ENCODE peak calls at places on chromosomes 11 and 22, in six cellular contexts. N is Right ventricle myocardium inferior; A is stimulated activated CD4-positive, alpha-beta T cell treated with anti-CD3 and anti-CD28 coated beads, Interleukin-4, amount 100 ng/mL, for 24 hours; R is colonic mucosa; K is activated T-helper 1 cell treated with anti-CD3 and anti-CD28 coated beads, Interleukin-12 subunit alpha, Interleukin-12 subunit beta, Interleukin-2, Interleukin-4 antibody, amounts not matched to agents 30 ng/mL and 10 ng/mL and 1 ng/mL, durations not matched to agents 14 hours and 24 hours and 36 hours; G is activated CD4-positive, alpha-beta T cell treated with anti-CD3 and anti-CD28 coated beads, Interleukin-2, amount 50 U/mL, for 1 hour. W is an unnamed sample.
A peak's percentile ranks its signal among the peaks of the same experiment; 100 is the strongest.

GRCh38 chr11:119680899-119681370 is 48.1 kb downstream of the NECTIN1 start:
- DNase-seq in N (peak; percentile 79), A (no peak), R (no peak), K (no peak), G (no peak), W (no peak)

GRCh38 chr11:130103296-130103814 is 33.7 kb downstream of the APLP2 start:
- DNase-seq in N (no peak), A (no peak), R (no peak), K (no peak), G (no peak), W (no peak)

GRCh38 chr11:3341298-3341697 is 37.6 kb downstream of the ZNF195 start:
- DNase-seq in N (no peak), A (peak; percentile 73), R (peak; percentile 76), K (peak; percentile 35), G (peak; percentile 73), W (peak; percentile 44)

GRCh38 chr11:63610604-63611394 is 3.4 kb downstream of the PLAAT3 start:
- DNase-seq in N (no peak), A (no peak), R (no peak), K (no peak), G (no peak), W (no peak)

GRCh38 chr11:114075891-114076441 is 16.5 kb downstream of the ZBTB16 start:
- DNase-seq in N (no peak), A (peak; percentile 41), R (no peak), K (no peak), G (peak; percentile 35), W (peak; percentile 43)

GRCh38 chr11:723120-723883 is 17.3 kb downstream of the EPS8L2 start:
- DNase-seq in N (no peak), A (peak; percentile 52), R (peak; percentile 62), K (peak; percentile 40), G (peak; percentile 36), W (peak; percentile 64)

GRCh38 chr11:5423131-5423530 is 1.2 kb downstream of the OR51Q1 start:
- DNase-seq in N (no peak), A (no peak), R (no peak), K (no peak), G (no peak), W (no peak)

GRCh38 chr11:69705246-69705856 is 1.5 kb upstream of the FGF19 start:
- DNase-seq in N (no peak), A (no peak), R (no peak), K (no peak), G (no peak), W (no peak)

GRCh38 chr11:16395601-16396000 is 39.3 kb upstream of the SOX6 start:
- DNase-seq in N (no peak), A (no peak), R (no peak), K (no peak), G (no peak), W (no peak)

GRCh38 chr11:46472662-46472994 is 81.1 kb upstream of the CHRM4 start:
- DNase-seq in N (no peak), A (no peak), R (peak; percentile 52), K (no peak), G (no peak), W (no peak)

GRCh38 chr22:23383491-23384450 is 196.3 kb downstream of the IGLL1 start:
- DNase-seq in N (no peak), A (no peak), R (no peak), K (no peak), G (no peak), W (no peak)

GRCh38 chr22:22895776-22896445 is 8.3 kb downstream of the IGLL5 start:
- DNase-seq in N (no peak), A (no peak), R (no peak), K (no peak), G (no peak), W (no peak)

GRCh38 chr22:17118342-17118741 is 2.8 kb downstream of the TMEM121B start:
- DNase-seq in N (no peak), A (no peak), R (no peak), K (no peak), G (no peak), W (no peak)

GRCh38 chr11:92845390-92846185 is 123.9 kb upstream of the MTNR1B start:
- DNase-seq in N (no peak), A (no peak), R (no peak), K (no peak), G (no peak), W (no peak)

GRCh38 chr11:59560290-59560701 is 49.0 kb downstream of the OR4D9 start:
- DNase-seq in N (no peak), A (peak; percentile 85), R (peak; percentile 87), K (peak; percentile 66), G (peak; percentile 71), W (peak; percentile 77)

GRCh38 chr11:107017433-107018227 is 646 bp downstream of the GUCY1A2 start:
- DNase-seq in N (peak; percentile 61), A (no peak), R (no peak), K (no peak), G (no peak), W (no peak)

GRCh38 chr22:46564084-46564714 is 26.8 kb upstream of the CELSR1 start:
- DNase-seq in N (peak; percentile 78), A (no peak), R (peak; percentile 65), K (no peak), G (no peak), W (no peak)

GRCh38 chr11:119371778-119372182 is 9.7 kb downstream of the USP2 start:
- DNase-seq in N (no peak), A (no peak), R (no peak), K (no peak), G (no peak), W (no peak)

GRCh38 chr11:96188625-96189006 is 154.4 kb downstream of the MAML2 start:
- DNase-seq in N (no peak), A (peak; percentile 58), R (no peak), K (no peak), G (no peak), W (no peak)

GRCh38 chr22:50320671-50321325 is 6.0 kb downstream of the DENND6B start:
- DNase-seq in N (no peak), A (no peak), R (no peak), K (no peak), G (no peak), W (no peak)

W was measured in central memory CD4-positive, alpha-beta T cell.